ENCODE peak calls at places on chromosomes 6 and 20, in four cellular contexts. One of them, this sample, is unnamed.

GRCh38 chr6:121886223-121886830 is 450.9 kb downstream of the GJA1 start:
- DNase-seq in right atrium auricular region: no peak
- DNase-seq in fibroblast of the aortic adventitia: peak; percentile 80
- DNase-seq in uterus: no peak
- DNase-seq in this sample: peak; percentile 72

GRCh38 chr20:61254881-61255589 is 3.0 kb downstream of the CDH4 start:
- DNase-seq in fibroblast of the aortic adventitia: peak; percentile 18
- DNase-seq in right atrium auricular region: no peak
- DNase-seq in uterus: no peak
- DNase-seq in this sample: no peak

GRCh38 chr20:4795394-4795793 is 73.7 kb downstream of the PRND start:
- DNase-seq in right atrium auricular region: peak; percentile 66
- DNase-seq in fibroblast of the aortic adventitia: peak; percentile 73
- DNase-seq in uterus: no peak
- DNase-seq in this sample: peak; percentile 42

GRCh38 chr6:130212215-130212874 is 10.4 kb downstream of the SAMD3 start:
- DNase-seq in fibroblast of the aortic adventitia: no peak
- DNase-seq in right atrium auricular region: no peak
- DNase-seq in uterus: no peak
- DNase-seq in this sample: no peak

GRCh38 chr6:89146748-89147715 is 1.2 kb downstream of the PM20D2 start:
- DNase-seq in fibroblast of the aortic adventitia: peak; percentile 40
- DNase-seq in uterus: no peak
- DNase-seq in right atrium auricular region: no peak
- DNase-seq in this sample: peak; percentile 62

GRCh38 chr6:127118505-127119360 is at the start of gene RSPO3:
- DNase-seq in right atrium auricular region: no peak
- DNase-seq in fibroblast of the aortic adventitia: peak; percentile 42
- DNase-seq in uterus: peak; percentile 69
- DNase-seq in this sample: peak; percentile 52

GRCh38 chr6:136095961-136096360 is 154.2 kb downstream of the MTFR2 start:
- DNase-seq in uterus: peak; percentile 32
- DNase-seq in fibroblast of the aortic adventitia: peak; percentile 82
- DNase-seq in right atrium auricular region: no peak
- DNase-seq in this sample: peak; percentile 93

GRCh38 chr6:122718616-122719015 is 60.9 kb upstream of the FABP7 start:
- DNase-seq in fibroblast of the aortic adventitia: no peak
- DNase-seq in right atrium auricular region: no peak
- DNase-seq in uterus: no peak
- DNase-seq in this sample: no peak

GRCh38 chr6:133241088-133241900 is at the start of gene EYA4:
- DNase-seq in fibroblast of the aortic adventitia: peak; percentile 22
- DNase-seq in uterus: no peak
- DNase-seq in right atrium auricular region: no peak
- DNase-seq in this sample: peak; percentile 26

GRCh38 chr6:139119553-139119952 is 15.3 kb upstream of the HECA start:
- DNase-seq in right atrium auricular region: no peak
- DNase-seq in uterus: no peak
- DNase-seq in fibroblast of the aortic adventitia: no peak
- DNase-seq in this sample: no peak

GRCh38 chr6:87618531-87618930 is 28.6 kb downstream of the ORC3 start:
- DNase-seq in uterus: no peak
- DNase-seq in fibroblast of the aortic adventitia: no peak
- DNase-seq in right atrium auricular region: no peak
- DNase-seq in this sample: no peak

GRCh38 chr6:96499781-96500180 is 21.8 kb upstream of the UFL1 start:
- DNase-seq in uterus: no peak
- DNase-seq in fibroblast of the aortic adventitia: no peak
- DNase-seq in right atrium auricular region: no peak
- DNase-seq in this sample: no peak

GRCh38 chr6:30615958-30616810 is 859 bp downstream of the PPP1R10 start:
- DNase-seq in right atrium auricular region: no peak
- DNase-seq in uterus: no peak
- DNase-seq in fibroblast of the aortic adventitia: peak; percentile 45
- DNase-seq in this sample: peak; percentile 41

GRCh38 chr6:138103876-138104275 is 3.3 kb downstream of the PERP start:
- DNase-seq in fibroblast of the aortic adventitia: no peak
- DNase-seq in right atrium auricular region: no peak
- DNase-seq in uterus: no peak
- DNase-seq in this sample: no peak

GRCh38 chr6:110250058-110250457 is 69.8 kb downstream of the CDC40 start:
- DNase-seq in right atrium auricular region: no peak
- DNase-seq in fibroblast of the aortic adventitia: no peak
- DNase-seq in uterus: no peak
- DNase-seq in this sample: no peak

GRCh38 chr20:62918830-62919229 is 7.5 kb downstream of the DIDO1 start:
- DNase-seq in right atrium auricular region: no peak
- DNase-seq in uterus: no peak
- DNase-seq in fibroblast of the aortic adventitia: no peak
- DNase-seq in this sample: no peak

GRCh38 chr20:51368461-51369211 is 173.9 kb downstream of the NFATC2 start:
- DNase-seq in uterus: no peak
- DNase-seq in fibroblast of the aortic adventitia: no peak
- DNase-seq in right atrium auricular region: no peak
- DNase-seq in this sample: no peak

GRCh38 chr6:79607000-79607399 is 24.1 kb upstream of the SH3BGRL2 start:
- DNase-seq in uterus: no peak
- DNase-seq in fibroblast of the aortic adventitia: no peak
- DNase-seq in right atrium auricular region: no peak
- DNase-seq in this sample: no peak

GRCh38 chr6:118735320-118735719 is 83.9 kb upstream of the CEP85L start:
- DNase-seq in fibroblast of the aortic adventitia: peak; percentile 8
- DNase-seq in uterus: no peak
- DNase-seq in right atrium auricular region: no peak
- DNase-seq in this sample: peak; percentile 20

GRCh38 chr6:114342086-114342825 is 567 bp downstream of the HS3ST5 start:
- DNase-seq in right atrium auricular region: no peak
- DNase-seq in uterus: no peak
- DNase-seq in fibroblast of the aortic adventitia: no peak
- DNase-seq in this sample: no peak

GRCh38 chr20:63850689-63851547 is 10.4 kb upstream of the ABHD16B start:
- DNase-seq in right atrium auricular region: no peak
- DNase-seq in fibroblast of the aortic adventitia: no peak
- DNase-seq in uterus: no peak
- DNase-seq in this sample: no peak

DNA sequence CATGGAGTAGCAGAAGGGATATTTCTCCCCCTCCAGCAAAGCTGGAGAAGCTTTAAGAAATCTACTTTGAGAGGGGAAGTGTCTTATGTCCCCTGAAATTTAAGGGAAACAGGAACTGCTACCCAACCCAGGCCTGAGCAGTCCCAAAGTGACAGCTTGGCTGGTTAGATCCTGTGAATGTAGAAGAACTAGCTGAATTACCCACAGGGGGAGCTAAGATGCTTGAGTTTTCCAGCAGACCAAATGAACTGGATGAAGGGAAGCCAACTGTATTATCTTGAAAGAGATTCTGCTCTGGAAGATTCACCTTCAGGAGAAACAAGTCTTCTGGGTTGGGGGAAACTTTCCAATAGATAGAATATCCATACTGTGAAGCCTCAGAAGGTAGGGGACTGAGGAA is 303.3 kb upstream of the MMS22L start:
- DNase-seq in fibroblast of the aortic adventitia: peak; percentile 1
- DNase-seq in uterus: no peak
- DNase-seq in right atrium auricular region: no peak
- DNase-seq in this sample: peak; percentile 51
- TF ChIP-seq CTCF in fibroblast of the aortic adventitia: no peak
- TF ChIP-seq CTCF in uterus: no peak
- TF ChIP-seq CTCF in right atrium auricular region: peak; percentile 51
- TF ChIP-seq CTCF in this sample: peak; percentile 23

GRCh38 chr20:46682063-46682821 is 7.0 kb downstream of the TP53RK start:
- DNase-seq in fibroblast of the aortic adventitia: no peak
- DNase-seq in right atrium auricular region: no peak
- DNase-seq in uterus: no peak
- DNase-seq in this sample: no peak

GRCh38 chr20:46681032-46681854 is 8.0 kb downstream of the TP53RK start:
- DNase-seq in uterus: peak; percentile 44
- DNase-seq in fibroblast of the aortic adventitia: peak; percentile 56
- DNase-seq in right atrium auricular region: peak; percentile 75
- DNase-seq in this sample: peak; percentile 63

GRCh38 chr20:46683068-46683477 is 6.2 kb downstream of the TP53RK start:
- DNase-seq in uterus: no peak
- DNase-seq in fibroblast of the aortic adventitia: peak; percentile 59
- DNase-seq in right atrium auricular region: no peak
- DNase-seq in this sample: no peak

GRCh38 chr20:46683620-46683938 is 5.7 kb downstream of the TP53RK start:
- DNase-seq in uterus: no peak
- DNase-seq in right atrium auricular region: no peak
- DNase-seq in fibroblast of the aortic adventitia: no peak
- DNase-seq in this sample: no peak

DNA sequence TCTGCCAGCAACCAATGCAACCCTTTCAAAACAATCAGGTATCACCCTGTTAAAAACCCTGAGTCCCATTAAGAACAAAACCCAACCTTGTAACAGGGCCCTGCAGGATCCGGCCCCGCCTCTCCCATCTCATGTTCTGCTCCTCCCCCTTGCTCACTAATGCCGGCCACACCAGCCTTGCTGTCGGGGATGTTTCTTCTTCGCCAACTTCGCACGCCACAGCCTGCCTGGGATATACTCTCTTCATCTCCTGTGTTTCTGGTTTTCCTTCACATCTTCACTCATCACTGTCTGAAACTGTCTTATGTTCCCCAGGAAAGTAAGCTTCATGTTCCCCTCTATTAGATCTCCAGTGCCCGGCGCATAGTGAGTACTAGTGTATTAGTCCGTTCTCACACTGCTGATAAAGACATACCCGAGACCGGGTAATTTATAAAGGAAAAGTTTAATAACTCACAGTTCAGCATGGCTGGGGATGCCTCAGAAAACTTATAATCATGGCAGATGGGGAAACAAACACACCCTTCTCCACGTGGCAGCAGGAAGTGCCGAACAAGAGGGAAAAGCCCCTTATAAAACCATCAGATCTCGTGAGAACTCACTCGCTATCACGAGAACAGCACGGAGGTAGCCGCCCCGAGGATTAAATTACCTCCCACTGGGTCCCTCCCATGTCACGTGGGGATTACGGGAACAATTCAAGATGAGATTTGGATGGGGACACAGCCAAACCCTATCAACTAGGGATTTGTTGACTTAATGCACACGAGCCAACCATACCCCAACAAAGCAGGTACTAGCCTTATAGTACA is 5.1 kb downstream of the TP53RK start:
- DNase-seq in fibroblast of the aortic adventitia: peak; percentile 79
- DNase-seq in right atrium auricular region: peak; percentile 73
- DNase-seq in uterus: peak; percentile 51
- DNase-seq in this sample: peak; percentile 70
- H3K4me3 ChIP-seq in fibroblast of the aortic adventitia: peak overlapping the region; percentile 72
- H3K4me3 ChIP-seq in right atrium auricular region: peak overlapping the region; percentile 36
- H3K4me3 ChIP-seq in uterus: peak overlapping the region; percentile 19
- H3K4me3 ChIP-seq in this sample: peak overlapping the region; percentile 55

GRCh38 chr20:10701607-10702006 is 27.8 kb upstream of the JAG1 start:
- DNase-seq in fibroblast of the aortic adventitia: no peak
- DNase-seq in uterus: no peak
- DNase-seq in right atrium auricular region: no peak
- DNase-seq in this sample: no peak
- TF ChIP-seq CTCF in fibroblast of the aortic adventitia: no peak
- TF ChIP-seq CTCF in uterus: no peak
- TF ChIP-seq CTCF in right atrium auricular region: no peak
- TF ChIP-seq CTCF in this sample: no peak

GRCh38 chr20:19958923-19959322 is 58.2 kb upstream of the NAA20 start:
- DNase-seq in fibroblast of the aortic adventitia: no peak
- DNase-seq in uterus: no peak
- DNase-seq in right atrium auricular region: no peak
- DNase-seq in this sample: no peak

GRCh38 chr20:19958243-19958642 is 58.9 kb upstream of the NAA20 start:
- DNase-seq in fibroblast of the aortic adventitia: no peak
- DNase-seq in right atrium auricular region: no peak
- DNase-seq in uterus: no peak
- DNase-seq in this sample: no peak

GRCh38 chr20:19953606-19954005 is 63.6 kb upstream of the NAA20 start:
- DNase-seq in fibroblast of the aortic adventitia: no peak
- DNase-seq in right atrium auricular region: no peak
- DNase-seq in uterus: no peak
- DNase-seq in this sample: no peak

GRCh38 chr20:19960745-19961144 is 56.4 kb upstream of the NAA20 start:
- DNase-seq in right atrium auricular region: no peak
- DNase-seq in fibroblast of the aortic adventitia: no peak
- DNase-seq in uterus: no peak
- DNase-seq in this sample: no peak

DNA sequence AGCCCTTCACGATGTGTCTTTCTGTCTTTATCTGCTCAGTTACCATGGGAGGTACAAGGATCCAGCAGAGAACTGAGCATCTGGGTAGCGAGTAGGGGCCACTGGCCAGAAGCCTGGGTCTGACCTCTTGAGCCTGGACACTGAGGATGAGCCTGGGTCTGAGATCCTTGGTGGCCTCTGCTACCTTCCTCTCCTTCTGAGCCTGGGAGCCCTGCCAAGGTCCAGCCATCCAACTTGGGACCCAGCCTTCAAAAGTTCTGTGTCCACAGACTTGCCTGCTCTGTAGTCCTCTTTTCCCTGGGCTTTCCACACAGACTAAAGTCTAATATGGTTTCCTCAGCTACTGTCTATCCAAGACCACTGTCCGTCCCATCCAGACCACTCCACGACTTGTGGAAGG is 60.2 kb upstream of the NAA20 start:
- DNase-seq in fibroblast of the aortic adventitia: no peak
- DNase-seq in uterus: no peak
- DNase-seq in right atrium auricular region: no peak
- DNase-seq in this sample: no peak
- H3K4me3 ChIP-seq in fibroblast of the aortic adventitia: no peak overlapping the region
- H3K4me3 ChIP-seq in uterus: no peak overlapping the region
- H3K4me3 ChIP-seq in right atrium auricular region: no peak overlapping the region
- H3K4me3 ChIP-seq in this sample: no peak overlapping the region

DNA sequence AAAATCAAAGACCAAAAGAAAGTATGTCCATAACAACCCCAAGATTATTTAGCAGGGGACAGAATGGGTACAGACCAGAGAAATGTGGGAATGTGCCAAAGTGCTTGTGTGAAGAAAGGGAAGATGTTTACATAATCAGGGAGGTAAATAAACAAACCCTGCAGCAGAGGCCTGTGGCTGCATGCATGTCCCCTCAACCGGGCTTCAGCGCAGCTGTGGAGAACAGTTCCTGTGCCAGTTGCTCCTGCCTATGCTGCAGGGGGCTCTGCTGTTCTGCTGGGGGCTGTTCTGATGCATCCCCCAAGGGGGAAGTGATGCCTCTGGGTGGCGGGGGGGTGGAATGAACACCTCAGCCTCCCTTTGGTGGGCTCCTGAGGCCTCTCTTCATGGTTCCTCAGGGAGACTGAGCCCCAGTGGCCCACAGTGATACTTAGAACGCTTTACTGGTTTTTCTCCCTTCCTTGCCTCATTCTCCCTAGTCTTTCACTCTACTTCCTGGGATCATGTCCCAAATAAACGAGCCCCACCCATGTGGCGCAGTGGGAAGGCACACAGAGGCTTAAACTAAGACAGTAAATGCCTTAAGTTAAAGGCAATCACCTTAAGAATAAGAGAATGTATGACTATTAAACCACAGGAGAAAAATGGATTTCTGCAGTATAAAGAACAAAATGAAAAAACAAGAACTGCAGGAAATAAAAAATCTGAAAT is 23.0 kb downstream of the RAB23 start:
- DNase-seq in fibroblast of the aortic adventitia: peak; percentile 34
- DNase-seq in right atrium auricular region: no peak
- DNase-seq in uterus: no peak
- DNase-seq in this sample: no peak
- TF ChIP-seq CTCF in fibroblast of the aortic adventitia: no peak
- TF ChIP-seq CTCF in right atrium auricular region: no peak
- TF ChIP-seq CTCF in uterus: no peak
- TF ChIP-seq CTCF in this sample: no peak